ENCODE peak calls at places on chromosomes 2 and 18, in nine cellular contexts. F, V, H, U, A, C, Y, M and J are unnamed samples.

GRCh38 chr2:211117026-211117425 is 560.6 kb downstream of the CPS1 start:
- DNase-seq in M (no peak), C (no peak), V (no peak), H (no peak), F (no peak), A (no peak), U (no peak), Y (no peak), J (no peak)

GRCh38 chr2:54176577-54176976 is 61.2 kb downstream of the ACYP2 start:
- DNase-seq in F (no peak), A (peak), V (no peak), Y (no peak), U (no peak), H (peak), M (peak), C (peak), J (no peak)

GRCh38 chr2:54999182-54999581 is 51.1 kb downstream of the RTN4 start:
- DNase-seq in Y (no peak), F (no peak), C (no peak), V (no peak), U (no peak), M (no peak), H (no peak), A (peak), J (no peak)

GRCh38 chr18:58520964-58521363 is 107.9 kb downstream of the ALPK2 start:
- DNase-seq in H (no peak), C (no peak), V (no peak), U (no peak), Y (no peak), A (no peak), M (no peak), F (no peak), J (no peak)

GRCh38 chr2:109371481-109372170 is 242.1 kb downstream of the SEPTIN10 start:
- DNase-seq in H (peak), C (peak), Y (no peak), A (no peak), F (no peak), M (no peak), V (no peak), U (no peak), J (no peak)

GRCh38 chr2:11029136-11029535 is 117.4 kb downstream of the KCNF1 start:
- DNase-seq in H (no peak), M (no peak), U (no peak), Y (no peak), A (no peak), C (no peak), F (no peak), V (no peak), J (no peak)

GRCh38 chr18:48550101-48550729 is 11.4 kb downstream of the CTIF start:
- DNase-seq in V (no peak), H (peak), A (no peak), Y (no peak), F (peak), U (no peak), M (no peak), C (no peak), J (no peak)

GRCh38 chr2:195763866-195764265 is 106.8 kb downstream of the SLC39A10 start:
- DNase-seq in H (no peak), F (no peak), U (no peak), V (no peak), M (no peak), A (peak), C (no peak), Y (no peak), J (no peak)

GRCh38 chr2:109170645-109171044 is 41.6 kb downstream of the SH3RF3 start:
- DNase-seq in C (no peak), A (no peak), V (no peak), F (peak), M (no peak), H (no peak), U (no peak), Y (no peak), J (no peak)

GRCh38 chr2:10303174-10303633 is 500 bp downstream of the HPCAL1 start:
- DNase-seq in A (no peak), M (no peak), H (no peak), Y (peak), U (no peak), C (no peak), V (no peak), F (no peak), J (no peak)

GRCh38 chr2:170689481-170689880 is 25.7 kb upstream of the SP5 start:
- DNase-seq in H (no peak), F (no peak), A (no peak), M (no peak), C (no peak), V (no peak), Y (no peak), U (no peak), J (no peak)

GRCh38 chr2:170679607-170680079 is 35.5 kb upstream of the SP5 start:
- DNase-seq in V (no peak), Y (no peak), A (no peak), C (no peak), U (no peak), M (no peak), H (no peak), F (no peak), J (no peak)

GRCh38 chr2:170680172-170680913 is 34.8 kb upstream of the SP5 start:
- DNase-seq in M (no peak), U (no peak), A (no peak), F (no peak), V (no peak), Y (no peak), H (no peak), C (no peak), J (no peak)

GRCh38 chr2:170690671-170691070 is 24.5 kb upstream of the SP5 start:
- DNase-seq in H (no peak), V (no peak), M (no peak), C (no peak), U (no peak), Y (no peak), F (no peak), A (no peak), J (no peak)

GRCh38 chr2:170685591-170685990 is 29.5 kb upstream of the SP5 start:
- DNase-seq in A (no peak), F (no peak), Y (no peak), H (no peak), U (no peak), M (no peak), C (no peak), V (no peak), J (no peak)
- TF ChIP-seq CTCF in A (no peak), F (no peak), Y (no peak), H (no peak), U (no peak), M (no peak), C (no peak), V (no peak), J (no peak)

GRCh38 chr2:155363349-155363888 is 664.9 kb downstream of the KCNJ3 start:
- DNase-seq in A (no peak), F (no peak), U (no peak), Y (no peak), H (peak), C (no peak), V (no peak), M (no peak), J (no peak)

GRCh38 chr2:155364766-155365165 is 666.3 kb downstream of the KCNJ3 start:
- DNase-seq in V (no peak), C (no peak), U (no peak), A (no peak), M (no peak), F (no peak), Y (no peak), H (no peak), J (no peak)

GRCh38 chr2:155372969-155373368 is 674.5 kb downstream of the KCNJ3 start:
- DNase-seq in C (no peak), V (no peak), Y (no peak), F (no peak), M (no peak), U (no peak), A (peak), H (no peak), J (no peak)

DNA sequence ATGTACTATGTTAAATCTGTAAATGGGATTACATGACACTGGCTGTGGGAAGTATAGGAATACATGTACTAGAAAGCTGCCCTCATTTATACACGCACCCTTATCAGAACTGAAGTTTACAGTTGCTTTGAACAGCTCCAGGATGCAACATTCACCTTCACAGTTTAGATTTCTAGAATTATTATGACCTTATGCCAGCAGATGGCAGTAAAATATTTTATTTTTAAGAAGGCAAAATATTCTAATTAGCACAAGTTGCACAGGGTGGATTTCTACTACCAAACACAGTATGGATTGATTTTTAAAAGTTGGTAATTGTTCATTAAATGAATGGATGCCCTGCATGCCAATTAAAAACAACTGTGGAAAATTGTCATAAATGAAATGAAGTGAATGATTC is 670.4 kb downstream of the KCNJ3 start:
- DNase-seq in V (no peak), U (no peak), A (peak), F (no peak), H (no peak), C (no peak), Y (no peak), M (no peak), J (no peak)
- TF ChIP-seq CTCF in V (no peak), U (peak), A (no peak), F (no peak), H (no peak), C (no peak), Y (peak), M (no peak), J (no peak)

DNA sequence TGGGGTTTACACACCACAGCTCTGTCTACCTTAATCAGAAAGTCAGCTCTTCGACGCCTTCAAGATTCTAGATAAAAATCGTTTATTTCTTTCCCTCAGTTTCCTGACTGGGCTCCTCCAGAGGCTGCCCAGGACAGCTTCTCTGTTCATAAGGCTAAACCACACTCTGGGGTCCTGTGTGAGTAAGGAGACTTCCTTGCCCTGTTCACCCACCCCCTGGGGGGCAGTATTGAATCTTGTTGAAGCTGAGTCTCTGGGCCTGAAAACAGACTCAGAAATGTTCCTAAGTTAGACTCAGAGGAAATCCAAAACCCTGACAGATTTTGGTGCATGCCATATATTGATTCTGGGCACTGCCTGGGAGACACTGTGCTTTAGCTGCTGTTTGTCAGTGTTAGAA is 43.0 kb downstream of the G6PC2 start:
- DNase-seq in V (no peak), C (no peak), A (no peak), H (no peak), M (no peak), F (no peak), Y (no peak), U (no peak), J (no peak)
- TF ChIP-seq CTCF in V (no peak), C (no peak), A (no peak), H (no peak), M (no peak), F (no peak), Y (no peak), U (no peak), J (no peak)

GRCh38 chr2:12694990-12695774 is 21.6 kb upstream of the TRIB2 start:
- DNase-seq in M (no peak), A (no peak), U (no peak), Y (no peak), V (no peak), F (no peak), C (no peak), H (no peak), J (no peak)
- TF ChIP-seq CTCF in M (no peak), A (no peak), U (no peak), Y (no peak), V (no peak), F (no peak), C (no peak), H (no peak), J (no peak)

GRCh38 chr2:30629866-30630265 is 177.4 kb downstream of the CAPN13 start:
- DNase-seq in V (no peak), Y (no peak), F (no peak), C (no peak), U (no peak), H (no peak), A (peak), M (no peak), J (no peak)

GRCh38 chr2:30628341-30628740 is 178.9 kb downstream of the CAPN13 start:
- DNase-seq in F (no peak), Y (no peak), M (no peak), U (no peak), H (no peak), A (peak), C (no peak), V (no peak), J (no peak)

GRCh38 chr2:30633039-30633438 is 174.2 kb downstream of the CAPN13 start:
- DNase-seq in Y (no peak), C (no peak), M (no peak), F (no peak), U (no peak), A (no peak), H (no peak), V (no peak), J (no peak)

GRCh38 chr2:30627162-30627561 is 180.1 kb downstream of the CAPN13 start:
- DNase-seq in F (no peak), Y (no peak), V (no peak), H (no peak), M (no peak), U (no peak), A (no peak), C (no peak), J (no peak)

DNA sequence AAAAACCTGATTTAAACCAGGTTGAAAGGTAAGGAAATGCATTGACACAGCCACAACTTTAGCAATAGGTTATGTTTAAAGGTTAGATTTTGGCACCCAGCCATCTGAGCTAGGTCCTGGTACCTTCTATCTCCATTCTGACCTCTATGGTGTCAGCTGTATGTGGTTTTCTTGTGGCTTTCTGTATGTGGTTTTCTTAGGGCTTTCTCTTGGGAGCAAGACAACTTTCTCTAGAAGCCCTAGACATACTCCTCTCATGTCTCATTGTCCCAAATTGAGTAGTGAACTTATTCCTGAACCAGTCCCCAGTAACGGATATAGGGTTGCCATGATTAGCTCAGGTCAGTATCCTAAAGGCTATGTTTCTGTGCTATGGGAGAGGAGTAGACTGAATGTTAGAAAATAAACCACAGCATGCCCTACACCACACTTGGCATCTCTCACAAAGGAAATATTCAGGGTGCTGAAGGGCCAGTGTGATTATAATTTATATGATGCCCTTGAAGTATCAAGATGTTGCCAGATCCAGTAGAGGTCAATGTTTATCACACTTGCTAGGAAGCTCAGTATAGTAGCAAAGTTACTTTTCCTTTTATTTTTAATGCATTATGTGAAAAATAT is 176.1 kb downstream of the CAPN13 start:
- DNase-seq in V (no peak), F (no peak), U (no peak), M (no peak), A (no peak), H (no peak), Y (no peak), C (no peak), J (no peak)
- TF ChIP-seq CTCF in V (no peak), F (no peak), U (no peak), M (no peak), A (no peak), H (no peak), Y (no peak), C (no peak), J (no peak)

GRCh38 chr2:24749069-24749691 is 44.0 kb downstream of the PTRHD1 start:
- DNase-seq in M (no peak), F (no peak), H (no peak), U (no peak), A (no peak), V (no peak), C (no peak), Y (no peak), J (no peak)
- TF ChIP-seq CTCF in M (no peak), F (no peak), H (no peak), U (no peak), A (no peak), V (no peak), C (no peak), Y (no peak), J (no peak)

GRCh38 chr2:235537587-235537986 is 43.7 kb downstream of the AGAP1 start:
- DNase-seq in M (no peak), A (no peak), V (no peak), Y (no peak), C (no peak), U (no peak), H (no peak), F (no peak), J (no peak)
- TF ChIP-seq CTCF in M (no peak), A (no peak), V (no peak), Y (no peak), C (no peak), U (no peak), H (no peak), F (no peak), J (no peak)

DNA sequence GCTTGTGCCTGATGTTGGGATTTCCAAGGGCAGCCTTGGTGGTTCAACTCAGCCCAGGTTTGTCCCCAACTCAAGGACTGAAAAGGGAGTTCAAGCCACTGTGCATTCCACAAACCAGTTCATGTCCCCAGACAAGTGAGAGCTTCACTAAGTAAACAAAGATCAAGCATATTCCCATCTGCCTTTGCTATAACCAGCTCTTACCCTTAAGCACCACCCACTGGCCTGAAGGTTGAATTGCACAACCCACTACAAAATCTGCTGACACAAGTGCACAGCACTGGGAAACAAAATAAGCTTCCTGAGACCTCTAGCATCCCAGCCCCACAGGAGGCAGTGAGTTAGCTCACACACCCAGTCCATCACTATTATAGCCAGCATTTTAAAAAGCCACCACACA is 516.7 kb downstream of the NR4A2 start:
- DNase-seq in M (no peak), F (no peak), C (no peak), Y (no peak), A (no peak), U (no peak), H (no peak), V (no peak), J (no peak)
- TF ChIP-seq CTCF in M (no peak), F (no peak), C (no peak), Y (peak), A (no peak), U (no peak), H (no peak), V (no peak), J (no peak)

DNA sequence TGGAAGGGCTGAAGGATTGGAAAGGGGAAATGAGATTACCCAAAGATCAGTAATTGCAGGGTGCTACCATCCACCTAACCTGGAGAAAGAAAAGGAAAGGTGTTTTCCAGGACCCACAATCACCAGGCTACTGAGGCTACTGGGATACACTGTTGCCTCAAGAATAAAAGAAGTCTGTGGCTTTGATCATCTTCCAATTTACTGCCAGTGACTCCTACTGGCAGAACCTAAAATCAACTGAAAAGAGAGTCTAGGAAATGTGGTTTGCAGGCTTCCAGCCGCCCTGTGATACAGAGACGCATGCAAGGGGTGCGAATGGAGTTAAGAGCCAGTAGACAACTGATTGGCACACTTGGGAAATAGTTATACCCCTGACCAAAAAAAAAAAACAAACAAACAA is 16.6 kb upstream of the TTL start:
- DNase-seq in H (no peak), V (no peak), M (no peak), U (no peak), Y (no peak), F (no peak), C (no peak), A (peak), J (no peak)
- TF ChIP-seq CTCF in H (no peak), V (no peak), M (no peak), U (no peak), Y (peak), F (no peak), C (no peak), A (peak), J (no peak)

GRCh38 chr2:219538488-219539294 is 4.9 kb downstream of the CHPF start:
- DNase-seq in U (no peak), M (no peak), F (no peak), Y (no peak), A (peak), V (no peak), C (no peak), H (no peak), J (no peak)

GRCh38 chr2:219539295-219539788 is 4.3 kb downstream of the CHPF start:
- DNase-seq in Y (no peak), A (no peak), V (no peak), C (no peak), U (no peak), F (no peak), H (no peak), M (no peak), J (no peak)

GRCh38 chr2:219536967-219537366 is 6.6 kb downstream of the CHPF start:
- DNase-seq in F (no peak), V (no peak), H (no peak), M (no peak), A (no peak), U (no peak), C (no peak), Y (no peak), J (no peak)

GRCh38 chr2:219536425-219536824 is 7.2 kb downstream of the CHPF start:
- DNase-seq in V (no peak), M (no peak), Y (no peak), H (no peak), F (no peak), A (no peak), C (no peak), U (no peak), J (no peak)

GRCh38 chr2:219537657-219538487 is 5.7 kb downstream of the CHPF start:
- DNase-seq in F (no peak), M (no peak), V (no peak), Y (no peak), H (no peak), U (peak), C (no peak), A (no peak), J (no peak)
- TF ChIP-seq CTCF in F (no peak), M (no peak), V (no peak), Y (no peak), H (no peak), U (no peak), C (no peak), A (no peak), J (no peak)